ENCODE peak calls at places on chromosomes 7 and 10, in seven cellular contexts. One of them, this sample, is unnamed.

GRCh38 chr10:52720018-52720417 is 52.6 kb downstream of the MBL2 start:
- DNase-seq in CD4-positive, alpha-beta T cell: no peak
- DNase-seq in testis: no peak
- DNase-seq in adrenal gland: no peak
- DNase-seq in lower lobe of right lung: no peak
- DNase-seq in A549: no peak
- DNase-seq in cardiac muscle cell: no peak
- DNase-seq in this sample: no peak

GRCh38 chr7:117157121-117157870 is 165.6 kb downstream of the WNT2 start:
- DNase-seq in cardiac muscle cell: no peak
- DNase-seq in lower lobe of right lung: peak; percentile 41
- DNase-seq in adrenal gland: peak; percentile 92
- DNase-seq in testis: peak; percentile 79
- DNase-seq in A549: peak; percentile 17
- DNase-seq in CD4-positive, alpha-beta T cell: no peak
- DNase-seq in this sample: no peak

GRCh38 chr10:67790534-67791408 is 47.2 kb downstream of the DNAJC12 start:
- DNase-seq in cardiac muscle cell: no peak
- DNase-seq in A549: no peak
- DNase-seq in CD4-positive, alpha-beta T cell: no peak
- DNase-seq in adrenal gland: no peak
- DNase-seq in testis: no peak
- DNase-seq in lower lobe of right lung: no peak
- DNase-seq in this sample: no peak

GRCh38 chr10:71225291-71226058 is 13.1 kb downstream of the UNC5B start:
- DNase-seq in adrenal gland: no peak
- DNase-seq in cardiac muscle cell: no peak
- DNase-seq in lower lobe of right lung: no peak
- DNase-seq in CD4-positive, alpha-beta T cell: no peak
- DNase-seq in A549: no peak
- DNase-seq in testis: no peak
- DNase-seq in this sample: no peak

GRCh38 chr10:113995201-113995600 is 48.5 kb upstream of the ADRB1 start:
- DNase-seq in CD4-positive, alpha-beta T cell: no peak
- DNase-seq in cardiac muscle cell: no peak
- DNase-seq in adrenal gland: no peak
- DNase-seq in testis: no peak
- DNase-seq in A549: no peak
- DNase-seq in lower lobe of right lung: no peak
- DNase-seq in this sample: no peak

GRCh38 chr7:107614425-107614824 is 34.4 kb downstream of the BCAP29 start:
- DNase-seq in A549: no peak
- DNase-seq in adrenal gland: no peak
- DNase-seq in lower lobe of right lung: no peak
- DNase-seq in cardiac muscle cell: no peak
- DNase-seq in CD4-positive, alpha-beta T cell: no peak
- DNase-seq in testis: no peak
- DNase-seq in this sample: no peak

GRCh38 chr7:151260471-151260870 is 12.0 kb upstream of the SMARCD3 start:
- DNase-seq in A549: no peak
- DNase-seq in lower lobe of right lung: peak; percentile 32
- DNase-seq in CD4-positive, alpha-beta T cell: no peak
- DNase-seq in adrenal gland: no peak
- DNase-seq in cardiac muscle cell: no peak
- DNase-seq in testis: no peak
- DNase-seq in this sample: no peak

GRCh38 chr10:121947931-121948330 is 20.1 kb upstream of the ATE1 start:
- DNase-seq in adrenal gland: no peak
- DNase-seq in lower lobe of right lung: no peak
- DNase-seq in CD4-positive, alpha-beta T cell: no peak
- DNase-seq in testis: no peak
- DNase-seq in cardiac muscle cell: no peak
- DNase-seq in A549: no peak
- DNase-seq in this sample: no peak

GRCh38 chr7:99042957-99043356 is 101.0 kb downstream of the SMURF1 start:
- DNase-seq in testis: peak; percentile 22
- DNase-seq in cardiac muscle cell: no peak
- DNase-seq in A549: no peak
- DNase-seq in adrenal gland: no peak
- DNase-seq in CD4-positive, alpha-beta T cell: no peak
- DNase-seq in lower lobe of right lung: no peak
- DNase-seq in this sample: no peak

GRCh38 chr7:74466196-74466813 is 12.6 kb downstream of the GTF2IRD1 start:
- DNase-seq in lower lobe of right lung: no peak
- DNase-seq in cardiac muscle cell: no peak
- DNase-seq in adrenal gland: peak; percentile 90
- DNase-seq in testis: peak; percentile 39
- DNase-seq in CD4-positive, alpha-beta T cell: no peak
- DNase-seq in A549: no peak
- DNase-seq in this sample: no peak

GRCh38 chr10:8331896-8332729 is 277.6 kb downstream of the GATA3 start:
- DNase-seq in CD4-positive, alpha-beta T cell: peak; percentile 88
- DNase-seq in lower lobe of right lung: peak; percentile 66
- DNase-seq in A549: peak; percentile 34
- DNase-seq in testis: peak; percentile 38
- DNase-seq in cardiac muscle cell: peak; percentile 51
- DNase-seq in adrenal gland: peak; percentile 24
- DNase-seq in this sample: peak; percentile 94

DNA sequence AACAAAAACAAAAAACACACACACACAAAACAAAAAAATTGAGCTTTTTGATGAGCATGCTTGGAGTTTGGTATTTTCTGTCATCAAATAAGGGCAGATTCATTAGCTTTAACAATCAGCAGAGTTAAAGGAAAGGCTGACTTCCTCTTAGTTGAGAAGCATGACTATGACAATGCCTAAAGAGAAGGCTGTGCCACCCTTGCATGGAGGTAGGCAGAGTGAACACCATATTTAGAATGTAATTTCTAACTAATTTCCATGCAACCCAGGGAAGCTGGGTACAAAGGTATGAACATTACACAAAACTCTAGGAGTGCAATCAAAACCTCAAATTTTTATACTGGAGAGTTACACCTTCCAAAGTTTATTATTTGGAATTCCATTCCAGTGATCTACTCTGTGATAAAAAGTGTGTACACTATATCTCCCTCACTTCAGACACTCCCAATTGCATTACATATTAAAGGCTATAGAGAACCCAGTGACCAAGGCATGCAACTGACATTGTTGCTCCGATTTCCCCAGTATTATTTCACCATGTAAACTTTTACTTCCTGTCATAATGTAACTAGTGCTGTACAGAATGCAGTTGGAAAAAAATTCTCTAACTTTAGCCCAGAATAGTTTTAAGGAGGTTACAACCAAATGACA is 9.4 kb upstream of the CYCS start:
- DNase-seq in testis: no peak
- DNase-seq in CD4-positive, alpha-beta T cell: no peak
- DNase-seq in adrenal gland: no peak
- DNase-seq in lower lobe of right lung: no peak
- DNase-seq in cardiac muscle cell: no peak
- DNase-seq in A549: no peak
- DNase-seq in this sample: no peak
- H3K27ac ChIP-seq in testis: no peak overlapping the region
- H3K27ac ChIP-seq in CD4-positive, alpha-beta T cell: no peak overlapping the region
- H3K27ac ChIP-seq in adrenal gland: no peak overlapping the region
- H3K27ac ChIP-seq in lower lobe of right lung: no peak overlapping the region
- H3K27ac ChIP-seq in cardiac muscle cell: no peak overlapping the region
- H3K27ac ChIP-seq in A549: no peak overlapping the region
- H3K27ac ChIP-seq in this sample: no peak overlapping the region

GRCh38 chr7:57364933-57365710 is 84.9 kb upstream of the ZNF716 start:
- DNase-seq in A549: no peak
- DNase-seq in adrenal gland: no peak
- DNase-seq in lower lobe of right lung: no peak
- DNase-seq in cardiac muscle cell: no peak
- DNase-seq in CD4-positive, alpha-beta T cell: no peak
- DNase-seq in testis: no peak
- DNase-seq in this sample: no peak

GRCh38 chr7:57370066-57370738 is 79.8 kb upstream of the ZNF716 start:
- DNase-seq in testis: no peak
- DNase-seq in lower lobe of right lung: no peak
- DNase-seq in CD4-positive, alpha-beta T cell: no peak
- DNase-seq in cardiac muscle cell: no peak
- DNase-seq in A549: no peak
- DNase-seq in adrenal gland: peak; percentile 18
- DNase-seq in this sample: no peak

GRCh38 chr7:57375783-57376182 is 74.2 kb upstream of the ZNF716 start:
- DNase-seq in adrenal gland: peak; percentile 93
- DNase-seq in CD4-positive, alpha-beta T cell: no peak
- DNase-seq in testis: peak; percentile 93
- DNase-seq in lower lobe of right lung: no peak
- DNase-seq in cardiac muscle cell: no peak
- DNase-seq in A549: no peak
- DNase-seq in this sample: no peak

GRCh38 chr7:57367171-57367570 is 82.8 kb upstream of the ZNF716 start:
- DNase-seq in adrenal gland: no peak
- DNase-seq in testis: no peak
- DNase-seq in cardiac muscle cell: no peak
- DNase-seq in A549: no peak
- DNase-seq in lower lobe of right lung: no peak
- DNase-seq in CD4-positive, alpha-beta T cell: no peak
- DNase-seq in this sample: no peak

DNA sequence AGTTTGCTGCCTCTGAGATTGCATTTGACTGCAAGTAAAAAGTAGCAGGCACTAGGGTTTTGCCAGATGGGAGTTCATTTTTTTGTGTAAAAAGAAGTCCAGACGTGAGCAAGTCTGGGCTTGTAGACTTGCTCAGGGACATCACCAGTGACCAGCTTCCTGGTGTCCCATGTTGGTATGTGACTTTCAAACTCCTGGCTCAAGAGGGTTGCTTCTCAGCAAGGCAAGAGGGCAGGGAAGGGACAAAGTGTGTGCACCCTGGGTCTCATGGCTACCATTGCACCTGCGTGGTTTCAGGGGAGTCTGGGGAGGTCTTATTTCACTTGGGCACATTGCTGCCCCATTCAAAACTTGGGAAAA is 79.3 kb upstream of the ZNF716 start:
- DNase-seq in lower lobe of right lung: no peak
- DNase-seq in CD4-positive, alpha-beta T cell: no peak
- DNase-seq in adrenal gland: no peak
- DNase-seq in testis: no peak
- DNase-seq in A549: no peak
- DNase-seq in cardiac muscle cell: no peak
- DNase-seq in this sample: no peak
- H3K9me3 ChIP-seq in lower lobe of right lung: no peaks in the 10 kb centered on the region
- H3K9me3 ChIP-seq in CD4-positive, alpha-beta T cell: peaks cover 18% of the 10 kb centered on the region
- H3K9me3 ChIP-seq in adrenal gland: no peaks in the 10 kb centered on the region
- H3K9me3 ChIP-seq in testis: no peaks in the 10 kb centered on the region
- H3K9me3 ChIP-seq in A549: peaks cover 10% of the 10 kb centered on the region
- H3K9me3 ChIP-seq in cardiac muscle cell: peaks cover 4% of the 10 kb centered on the region
- H3K9me3 ChIP-seq in this sample: peaks cover 3% of the 10 kb centered on the region

GRCh38 chr10:36469585-36469984 is 655.8 kb upstream of the ANKRD30A start:
- DNase-seq in testis: no peak
- DNase-seq in A549: no peak
- DNase-seq in adrenal gland: no peak
- DNase-seq in lower lobe of right lung: no peak
- DNase-seq in CD4-positive, alpha-beta T cell: no peak
- DNase-seq in cardiac muscle cell: no peak
- DNase-seq in this sample: no peak
- H3K27ac ChIP-seq in testis: no peak overlapping the region
- H3K27ac ChIP-seq in A549: no peak overlapping the region
- H3K27ac ChIP-seq in adrenal gland: no peak overlapping the region
- H3K27ac ChIP-seq in lower lobe of right lung: no peak overlapping the region
- H3K27ac ChIP-seq in CD4-positive, alpha-beta T cell: no peak overlapping the region
- H3K27ac ChIP-seq in cardiac muscle cell: no peak overlapping the region
- H3K27ac ChIP-seq in this sample: no peak overlapping the region

GRCh38 chr7:4207011-4207410 is 475.1 kb upstream of the FOXK1 start:
- DNase-seq in cardiac muscle cell: no peak
- DNase-seq in CD4-positive, alpha-beta T cell: no peak
- DNase-seq in lower lobe of right lung: no peak
- DNase-seq in testis: no peak
- DNase-seq in A549: no peak
- DNase-seq in adrenal gland: no peak
- DNase-seq in this sample: no peak
- H3K9me3 ChIP-seq in cardiac muscle cell: no peaks in the 10 kb centered on the region
- H3K9me3 ChIP-seq in CD4-positive, alpha-beta T cell: no peaks in the 10 kb centered on the region
- H3K9me3 ChIP-seq in lower lobe of right lung: no peaks in the 10 kb centered on the region
- H3K9me3 ChIP-seq in testis: no peaks in the 10 kb centered on the region
- H3K9me3 ChIP-seq in A549: no peaks in the 10 kb centered on the region
- H3K9me3 ChIP-seq in adrenal gland: no peaks in the 10 kb centered on the region
- H3K9me3 ChIP-seq in this sample: no peaks in the 10 kb centered on the region

GRCh38 chr7:131157530-131158243 is 170.0 kb upstream of the MKLN1 start:
- DNase-seq in A549: no peak
- DNase-seq in CD4-positive, alpha-beta T cell: no peak
- DNase-seq in lower lobe of right lung: peak; percentile 47
- DNase-seq in adrenal gland: peak; percentile 92
- DNase-seq in testis: peak; percentile 75
- DNase-seq in cardiac muscle cell: no peak
- DNase-seq in this sample: no peak
- H3K27ac ChIP-seq in A549: peak overlapping the region; percentile 87
- H3K27ac ChIP-seq in CD4-positive, alpha-beta T cell: no peak overlapping the region
- H3K27ac ChIP-seq in lower lobe of right lung: peak overlapping the region; percentile 31
- H3K27ac ChIP-seq in adrenal gland: peak overlapping the region; percentile 94
- H3K27ac ChIP-seq in testis: peak overlapping the region; percentile 60
- H3K27ac ChIP-seq in cardiac muscle cell: no peak overlapping the region
- H3K27ac ChIP-seq in this sample: no peak overlapping the region